ENCODE peak calls at places on chromosome 2, in five cellular contexts. One of them, this sample, is unnamed.

GRCh38 chr2:77104554-77104953 is 417.6 kb downstream of the LRRTM4 start:
- DNase-seq in hepatocyte: no peak
- DNase-seq in progenitor cell of endocrine pancreas: no peak
- DNase-seq in body of pancreas: no peak
- DNase-seq in neural crest cell: no peak
- DNase-seq in this sample: no peak

GRCh38 chr2:61538920-61539559 is 884 bp upstream of the XPO1 start:
- DNase-seq in hepatocyte: peak; percentile 59
- DNase-seq in body of pancreas: peak; percentile 34
- DNase-seq in neural crest cell: no peak
- DNase-seq in progenitor cell of endocrine pancreas: no peak
- DNase-seq in this sample: no peak

GRCh38 chr2:238493880-238494572 is 67.3 kb downstream of the ASB1 start:
- DNase-seq in hepatocyte: peak; percentile 28
- DNase-seq in progenitor cell of endocrine pancreas: no peak
- DNase-seq in neural crest cell: no peak
- DNase-seq in body of pancreas: no peak
- DNase-seq in this sample: peak; percentile 36

GRCh38 chr2:162072976-162073775 is 839 bp downstream of the DPP4 start:
- DNase-seq in body of pancreas: no peak
- DNase-seq in hepatocyte: no peak
- DNase-seq in progenitor cell of endocrine pancreas: no peak
- DNase-seq in neural crest cell: peak; percentile 1
- DNase-seq in this sample: peak; percentile 48

GRCh38 chr2:240498171-240498957 is 59.4 kb downstream of the ANKMY1 start:
- DNase-seq in hepatocyte: peak; percentile 1
- DNase-seq in progenitor cell of endocrine pancreas: no peak
- DNase-seq in body of pancreas: no peak
- DNase-seq in neural crest cell: no peak
- DNase-seq in this sample: no peak

GRCh38 chr2:174780871-174781270 is 16.6 kb upstream of the CHRNA1 start:
- DNase-seq in hepatocyte: no peak
- DNase-seq in neural crest cell: no peak
- DNase-seq in progenitor cell of endocrine pancreas: no peak
- DNase-seq in body of pancreas: no peak
- DNase-seq in this sample: no peak

GRCh38 chr2:100246163-100247145 is 75.8 kb downstream of the LONRF2 start:
- DNase-seq in hepatocyte: no peak
- DNase-seq in body of pancreas: no peak
- DNase-seq in progenitor cell of endocrine pancreas: no peak
- DNase-seq in neural crest cell: peak; percentile 26
- DNase-seq in this sample: no peak

GRCh38 chr2:169637620-169638019 is 53.5 kb downstream of the PPIG start:
- DNase-seq in progenitor cell of endocrine pancreas: no peak
- DNase-seq in body of pancreas: no peak
- DNase-seq in hepatocyte: no peak
- DNase-seq in neural crest cell: no peak
- DNase-seq in this sample: no peak

GRCh38 chr2:68463287-68463877 is 3.7 kb downstream of the FBXO48 start:
- DNase-seq in body of pancreas: no peak
- DNase-seq in progenitor cell of endocrine pancreas: no peak
- DNase-seq in neural crest cell: no peak
- DNase-seq in hepatocyte: peak; percentile 73
- DNase-seq in this sample: no peak

GRCh38 chr2:1892529-1893250 is 148.4 kb upstream of the PXDN start:
- DNase-seq in body of pancreas: no peak
- DNase-seq in progenitor cell of endocrine pancreas: no peak
- DNase-seq in hepatocyte: no peak
- DNase-seq in neural crest cell: no peak
- DNase-seq in this sample: no peak

GRCh38 chr2:240793313-240794177 is 26.5 kb downstream of the KIF1A start:
- DNase-seq in hepatocyte: no peak
- DNase-seq in neural crest cell: no peak
- DNase-seq in progenitor cell of endocrine pancreas: no peak
- DNase-seq in body of pancreas: no peak
- DNase-seq in this sample: no peak

GRCh38 chr2:75556679-75557366 is 3.9 kb downstream of the EVA1A start:
- DNase-seq in body of pancreas: peak; percentile 41
- DNase-seq in hepatocyte: no peak
- DNase-seq in progenitor cell of endocrine pancreas: no peak
- DNase-seq in neural crest cell: no peak
- DNase-seq in this sample: no peak